ENCODE peak calls at places on chromosomes 4 and X, in eight cellular contexts. H is SK-MEL-5; L is stimulated activated CD4-positive, alpha-beta T cell treated with anti-CD3 and anti-CD28 coated beads, TNF-alpha, amount 100 ng/mL, for 1 hour; Q is cardiac septum; C is epithelial cell of esophagus; E is LoVo; J is T-helper 2 cell; D is tibial artery. X is an unnamed sample.

GRCh38 chr4:129668092-129668491 is 572.1 kb downstream of the C4orf33 start:
- DNase-seq in Q (no peak), D (no peak), E (no peak), L (no peak), J (no peak), C (no peak), H (no peak), X (no peak)

GRCh38 chr4:139521764-139522373 is 34.1 kb downstream of the SETD7 start:
- DNase-seq in L (no peak), H (no peak), E (no peak), J (no peak), D (no peak), C (no peak), Q (no peak), X (no peak)

GRCh38 chr4:52250124-52250523 is 199.0 kb downstream of the SPATA18 start:
- DNase-seq in J (no peak), L (no peak), Q (no peak), D (peak; percentile 76), C (no peak), E (no peak), H (no peak), X (no peak)

GRCh38 chrX:138481649-138482048 is 229.9 kb downstream of the FGF13 start:
- DNase-seq in L (no peak), J (no peak), Q (no peak), D (no peak), E (no peak), C (no peak), H (no peak), X (no peak)

GRCh38 chr4:1493540-1494287 is 87.5 kb upstream of the NKX1-1 start:
- DNase-seq in E (no peak), Q (peak; percentile 47), D (no peak), H (no peak), C (no peak), L (no peak), J (no peak), X (no peak)

GRCh38 chrX:68994135-68994882 is 165.5 kb downstream of the EFNB1 start:
- DNase-seq in D (no peak), C (no peak), E (no peak), H (no peak), Q (no peak), J (no peak), L (no peak), X (no peak)

GRCh38 chr4:56212774-56213173 is 174.5 kb downstream of the AASDH start:
- DNase-seq in L (no peak), J (no peak), Q (no peak), E (no peak), D (no peak), H (no peak), C (no peak), X (no peak)

GRCh38 chr4:73341454-73341853 is 62.6 kb upstream of the ALB start:
- DNase-seq in Q (no peak), J (peak; percentile 24), E (peak; percentile 22), L (no peak), C (peak; percentile 78), H (peak; percentile 73), D (no peak), X (peak; percentile 9)

GRCh38 chrX:55279832-55280231 is 15.1 kb upstream of the PAGE3 start:
- DNase-seq in H (peak; percentile 1), D (no peak), E (no peak), L (no peak), Q (no peak), J (no peak), C (no peak), X (no peak)

GRCh38 chr4:168183717-168184571 is 91.6 kb downstream of the ANXA10 start:
- DNase-seq in E (peak; percentile 15), J (peak; percentile 34), C (peak; percentile 56), H (peak; percentile 54), D (no peak), Q (no peak), L (no peak), X (no peak)

GRCh38 chrX:115679460-115679859 is 118.5 kb downstream of the PLS3 start:
- DNase-seq in D (no peak), C (peak; percentile 30), Q (no peak), H (peak; percentile 58), L (no peak), E (no peak), J (no peak), X (no peak)

GRCh38 chr4:163988921-163989320 is 494.4 kb downstream of the TMA16 start:
- DNase-seq in D (no peak), E (no peak), Q (no peak), H (no peak), J (no peak), C (no peak), L (no peak), X (no peak)

GRCh38 chrX:19683817-19684216 is 168.5 kb upstream of the MAP3K15 start:
- DNase-seq in L (no peak), Q (no peak), J (peak; percentile 48), H (no peak), C (no peak), E (no peak), D (no peak), X (no peak)

GRCh38 chr4:4472344-4472958 is 69.4 kb downstream of the STX18 start:
- DNase-seq in L (no peak), J (no peak), H (no peak), C (no peak), Q (no peak), E (no peak), D (no peak), X (no peak)